ENCODE peak calls at places on chromosomes 16 and 17, in five cellular contexts. One of them, this sample, is unnamed.

GRCh38 chr16:48963306-48963705 is 318.3 kb downstream of the CBLN1 start:
- DNase-seq in GM18507: no peak
- DNase-seq in GM06990: no peak
- DNase-seq in NB4: no peak
- DNase-seq in HEK293T: no peak
- DNase-seq in this sample: no peak

GRCh38 chr17:81515530-81516041 is 3.0 kb upstream of the ACTG1 start:
- DNase-seq in NB4: no peak
- DNase-seq in HEK293T: no peak
- DNase-seq in GM06990: no peak
- DNase-seq in GM18507: no peak
- DNase-seq in this sample: no peak

GRCh38 chr16:73506568-73507056 is 458.7 kb upstream of the ZFHX3 start:
- DNase-seq in GM06990: no peak
- DNase-seq in NB4: no peak
- DNase-seq in GM18507: no peak
- DNase-seq in HEK293T: no peak
- DNase-seq in this sample: no peak

GRCh38 chr17:80639658-80640057 is 95.0 kb downstream of the RPTOR start:
- DNase-seq in GM18507: no peak
- DNase-seq in NB4: no peak
- DNase-seq in GM06990: no peak
- DNase-seq in HEK293T: no peak
- DNase-seq in this sample: no peak

GRCh38 chr17:42252528-42253172 is 23.5 kb downstream of the STAT5B start:
- DNase-seq in NB4: no peak
- DNase-seq in GM06990: no peak
- DNase-seq in HEK293T: no peak
- DNase-seq in GM18507: no peak
- DNase-seq in this sample: no peak

GRCh38 chr16:2775765-2776499 is 1.1 kb downstream of the ELOB start:
- DNase-seq in HEK293T: no peak
- DNase-seq in NB4: peak
- DNase-seq in GM06990: no peak
- DNase-seq in GM18507: no peak
- DNase-seq in this sample: no peak

GRCh38 chr16:70751593-70751992 is 49.4 kb downstream of the VAC14 start:
- DNase-seq in NB4: peak
- DNase-seq in HEK293T: no peak
- DNase-seq in GM06990: no peak
- DNase-seq in GM18507: no peak
- DNase-seq in this sample: no peak

GRCh38 chr17:43532581-43532980 is 13.6 kb downstream of the ETV4 start:
- DNase-seq in GM06990: no peak
- DNase-seq in HEK293T: no peak
- DNase-seq in GM18507: no peak
- DNase-seq in NB4: no peak
- DNase-seq in this sample: no peak

GRCh38 chr17:49388290-49388640 is 26.2 kb upstream of the ZNF652 start:
- DNase-seq in HEK293T: no peak
- DNase-seq in GM06990: peak
- DNase-seq in NB4: no peak
- DNase-seq in GM18507: no peak
- DNase-seq in this sample: no peak

GRCh38 chr16:7431723-7432122 is 99.1 kb downstream of the RBFOX1 start:
- DNase-seq in GM18507: no peak
- DNase-seq in NB4: no peak
- DNase-seq in GM06990: no peak
- DNase-seq in HEK293T: no peak
- DNase-seq in this sample: no peak

GRCh38 chr17:40618754-40619625 is 28.6 kb downstream of the SMARCE1 start:
- DNase-seq in NB4: no peak
- DNase-seq in GM18507: no peak
- DNase-seq in GM06990: no peak
- DNase-seq in HEK293T: no peak
- DNase-seq in this sample: peak

GRCh38 chr17:75854881-75855309 is 240 bp downstream of the WBP2 start:
- DNase-seq in NB4: no peak
- DNase-seq in HEK293T: peak
- DNase-seq in GM18507: no peak
- DNase-seq in GM06990: no peak
- DNase-seq in this sample: no peak

GRCh38 chr16:2027024-2028010 is 615 bp downstream of the NHERF2 start:
- DNase-seq in GM06990: peak
- DNase-seq in GM18507: no peak
- DNase-seq in NB4: no peak
- DNase-seq in HEK293T: no peak
- DNase-seq in this sample: peak

GRCh38 chr17:385195-385835 is 32.7 kb upstream of the RPH3AL start:
- DNase-seq in HEK293T: peak
- DNase-seq in GM06990: no peak
- DNase-seq in NB4: no peak
- DNase-seq in GM18507: no peak
- DNase-seq in this sample: no peak

GRCh38 chr16:57517397-57518367 is 18.7 kb downstream of the CCDC102A start:
- DNase-seq in GM18507: no peak
- DNase-seq in GM06990: no peak
- DNase-seq in NB4: no peak
- DNase-seq in HEK293T: no peak
- DNase-seq in this sample: no peak

GRCh38 chr17:35342207-35342744 is 31.1 kb downstream of the SLFN11 start:
- DNase-seq in HEK293T: no peak
- DNase-seq in NB4: no peak
- DNase-seq in GM06990: no peak
- DNase-seq in GM18507: no peak
- DNase-seq in this sample: no peak

This sample was measured in HuH-7.5.